ENCODE peak calls at places on chromosomes 3 and 15, in ten cellular contexts. X, H, F, I, W, Q, S, B, N and R are unnamed samples.

GRCh38 chr3:31498824-31499223 is 33.9 kb upstream of the STT3B start:
- DNase-seq in X (no peak), H (no peak), F (no peak), I (no peak), W (no peak), Q (no peak), S (no peak), B (no peak), N (no peak), R (no peak)

GRCh38 chr15:68409736-68410370 is 22.1 kb downstream of the ITGA11 start:
- DNase-seq in X (no peak), H (no peak), F (no peak), I (no peak), W (no peak), Q (no peak), S (no peak), B (no peak), N (no peak), R (no peak)

GRCh38 chr3:54865316-54865715 is 62.5 kb downstream of the LRTM1 start:
- DNase-seq in X (no peak), H (no peak), F (no peak), I (no peak), W (no peak), Q (no peak), S (no peak), B (no peak), N (no peak), R (no peak)

GRCh38 chr3:170440346-170440745 is 21.7 kb downstream of the CLDN11 start:
- DNase-seq in X (no peak), H (no peak), F (no peak), I (peak), W (no peak), Q (no peak), S (no peak), B (no peak), N (no peak), R (no peak)

GRCh38 chr3:40971191-40972168 is 227.8 kb upstream of the CTNNB1 start:
- DNase-seq in X (peak), H (no peak), F (peak), I (peak), W (no peak), Q (no peak), S (peak), B (peak), N (no peak), R (no peak)

GRCh38 chr15:59996498-59997041 is 7.5 kb upstream of the FOXB1 start:
- DNase-seq in X (no peak), H (no peak), F (no peak), I (no peak), W (no peak), Q (no peak), S (no peak), B (no peak), N (no peak), R (no peak)

GRCh38 chr3:185264849-185265553 is 11.2 kb upstream of the EHHADH start:
- DNase-seq in X (no peak), H (no peak), F (no peak), I (no peak), W (no peak), Q (no peak), S (no peak), B (no peak), N (no peak), R (no peak)

GRCh38 chr3:129162729-129163579 is 2.1 kb upstream of the ISY1 start:
- DNase-seq in X (no peak), H (no peak), F (no peak), I (peak), W (no peak), Q (no peak), S (no peak), B (no peak), N (no peak), R (no peak)

GRCh38 chr3:13655074-13655913 is 106.4 kb downstream of the FBLN2 start:
- DNase-seq in X (peak), H (peak), F (peak), I (peak), W (peak), Q (peak), S (peak), B (peak), N (no peak), R (no peak)

GRCh38 chr15:89003865-89004725 is 84.2 kb upstream of the ABHD2 start:
- DNase-seq in X (no peak), H (no peak), F (peak), I (peak), W (no peak), Q (no peak), S (no peak), B (peak), N (no peak), R (no peak)

GRCh38 chr15:83982748-83983147 is 252.8 kb upstream of the GOLGA6L4 start:
- DNase-seq in X (no peak), H (no peak), F (no peak), I (no peak), W (no peak), Q (no peak), S (no peak), B (no peak), N (no peak), R (no peak)

GRCh38 chr15:63870403-63871209 is 36.9 kb upstream of the HERC1 start:
- DNase-seq in X (no peak), H (no peak), F (peak), I (peak), W (no peak), Q (no peak), S (no peak), B (no peak), N (no peak), R (no peak)

GRCh38 chr3:115512565-115513410 is 110.5 kb upstream of the GAP43 start:
- DNase-seq in X (no peak), H (no peak), F (peak), I (peak), W (no peak), Q (peak), S (no peak), B (peak), N (peak), R (no peak)

GRCh38 chr3:71702131-71703024 is 22.8 kb downstream of the EIF4E3 start:
- DNase-seq in X (no peak), H (no peak), F (no peak), I (peak), W (no peak), Q (no peak), S (no peak), B (peak), N (peak), R (peak)

GRCh38 chr3:78258798-78259197 is 1218.9 kb downstream of the ROBO2 start:
- DNase-seq in X (no peak), H (no peak), F (no peak), I (no peak), W (no peak), Q (no peak), S (no peak), B (no peak), N (no peak), R (no peak)

GRCh38 chr15:39156636-39157255 is 424.1 kb upstream of the THBS1 start:
- DNase-seq in X (no peak), H (no peak), F (peak), I (no peak), W (no peak), Q (no peak), S (no peak), B (no peak), N (no peak), R (no peak)

GRCh38 chr3:38556640-38557358 is 60.7 kb downstream of the EXOG start:
- DNase-seq in X (no peak), H (no peak), F (no peak), I (no peak), W (no peak), Q (no peak), S (no peak), B (no peak), N (no peak), R (no peak)

GRCh38 chr3:149626671-149627070 is 31.2 kb downstream of the WWTR1 start:
- DNase-seq in X (no peak), H (no peak), F (no peak), I (no peak), W (no peak), Q (no peak), S (no peak), B (no peak), N (no peak), R (no peak)

GRCh38 chr3:171354706-171355582 is 105.3 kb downstream of the TNIK start:
- DNase-seq in X (no peak), H (no peak), F (no peak), I (no peak), W (no peak), Q (no peak), S (no peak), B (no peak), N (no peak), R (no peak)

GRCh38 chr3:38634133-38634532 is 15.4 kb downstream of the SCN5A start:
- DNase-seq in X (no peak), H (no peak), F (no peak), I (peak), W (no peak), Q (no peak), S (peak), B (no peak), N (no peak), R (no peak)

GRCh38 chr3:179608931-179609720 is 4.5 kb downstream of the NDUFB5 start:
- DNase-seq in X (no peak), H (no peak), F (no peak), I (no peak), W (no peak), Q (no peak), S (no peak), B (peak), N (no peak), R (no peak)

GRCh38 chr3:48990636-48991421 is 788 bp downstream of the P4HTM start:
- DNase-seq in X (no peak), H (peak), F (no peak), I (peak), W (no peak), Q (peak), S (peak), B (peak), N (peak), R (no peak)

GRCh38 chr15:66515901-66516322 is 10.8 kb downstream of the ZWILCH start:
- DNase-seq in X (no peak), H (no peak), F (no peak), I (peak), W (no peak), Q (no peak), S (no peak), B (no peak), N (no peak), R (no peak)

GRCh38 chr3:72102057-72102711 is 317.2 kb upstream of the PROK2 start:
- DNase-seq in X (no peak), H (no peak), F (no peak), I (no peak), W (no peak), Q (peak), S (peak), B (no peak), N (no peak), R (no peak)

GRCh38 chr3:140276698-140277097 is 341.7 kb downstream of the CLSTN2 start:
- DNase-seq in X (no peak), H (no peak), F (no peak), I (peak), W (no peak), Q (no peak), S (peak), B (no peak), N (no peak), R (no peak)

GRCh38 chr3:133444071-133444774 is 44.4 kb downstream of the BFSP2 start:
- DNase-seq in X (no peak), H (no peak), F (no peak), I (peak), W (no peak), Q (no peak), S (peak), B (no peak), N (no peak), R (no peak)

GRCh38 chr3:56131976-56132590 is 336.2 kb downstream of the ERC2 start:
- DNase-seq in X (no peak), H (no peak), F (no peak), I (peak), W (no peak), Q (no peak), S (no peak), B (peak), N (no peak), R (no peak)

GRCh38 chr3:123781571-123782275 is 102.4 kb downstream of the MYLK start:
- DNase-seq in X (no peak), H (no peak), F (no peak), I (no peak), W (no peak), Q (no peak), S (no peak), B (no peak), N (no peak), R (no peak)

GRCh38 chr15:27564656-27565055 is 534.5 kb downstream of the OCA2 start:
- DNase-seq in X (no peak), H (no peak), F (no peak), I (no peak), W (no peak), Q (no peak), S (no peak), B (no peak), N (no peak), R (no peak)